ENCODE peak calls at places on chromosomes 1 and 21, in seven cellular contexts. P, X, G, U, Q, E and C are unnamed samples.

GRCh38 chr1:18681423-18681835 is 50.8 kb downstream of the PAX7 start:
- DNase-seq in P (no peak), X (no peak), G (no peak), U (no peak), Q (no peak), E (peak), C (no peak)

GRCh38 chr1:46203738-46204405 is 738 bp downstream of the LURAP1 start:
- DNase-seq in P (no peak), X (no peak), G (no peak), U (no peak), Q (no peak), E (no peak), C (no peak)

GRCh38 chr1:53379662-53380002 is 51.8 kb upstream of the LRP8 start:
- DNase-seq in P (no peak), X (no peak), G (no peak), U (peak), Q (no peak), E (peak), C (no peak)

GRCh38 chr1:3898994-3899775 is 887 bp downstream of the C1orf174 start:
- DNase-seq in P (no peak), X (no peak), G (no peak), U (no peak), Q (no peak), E (no peak), C (no peak)

GRCh38 chr1:59707216-59707615 is 107.5 kb upstream of the HOOK1 start:
- DNase-seq in P (no peak), X (no peak), G (peak), U (no peak), Q (peak), E (peak), C (no peak)

GRCh38 chr21:42219606-42220137 is 732 bp downstream of the ABCG1 start:
- DNase-seq in P (no peak), X (no peak), G (no peak), U (no peak), Q (no peak), E (no peak), C (peak)

GRCh38 chr1:161440312-161440894 is 64.9 kb upstream of the FCGR2A start:
- DNase-seq in P (peak), X (peak), G (peak), U (no peak), Q (peak), E (peak), C (peak)

GRCh38 chr1:149977345-149977744 is 33.2 kb downstream of the OTUD7B start:
- DNase-seq in P (no peak), X (no peak), G (no peak), U (no peak), Q (no peak), E (no peak), C (no peak)

GRCh38 chr1:30471307-30471706 is 252.1 kb downstream of the MATN1 start:
- DNase-seq in P (no peak), X (no peak), G (no peak), U (no peak), Q (no peak), E (no peak), C (no peak)

GRCh38 chr1:109490029-109490933 is 3.6 kb upstream of the CYB561D1 start:
- DNase-seq in P (no peak), X (peak), G (peak), U (peak), Q (peak), E (peak), C (peak)

GRCh38 chr1:212614398-212615091 is 6.0 kb downstream of the ATF3 start:
- DNase-seq in P (no peak), X (no peak), G (no peak), U (no peak), Q (no peak), E (no peak), C (no peak)

GRCh38 chr1:212621043-212621829 is 12.7 kb downstream of the ATF3 start:
- DNase-seq in P (no peak), X (no peak), G (no peak), U (no peak), Q (no peak), E (no peak), C (no peak)

GRCh38 chr1:112436384-112437156 is 40.6 kb downstream of the CTTNBP2NL start:
- DNase-seq in P (no peak), X (no peak), G (no peak), U (no peak), Q (no peak), E (no peak), C (no peak)

GRCh38 chr1:23810818-23811420 is 10.4 kb upstream of the GALE start:
- DNase-seq in P (no peak), X (peak), G (no peak), U (no peak), Q (no peak), E (peak), C (peak)

GRCh38 chr1:6914646-6915178 is 129.5 kb downstream of the CAMTA1 start:
- DNase-seq in P (no peak), X (no peak), G (no peak), U (no peak), Q (no peak), E (no peak), C (no peak)